ENCODE peak calls at places on chromosomes 5 and 9, in four cellular contexts. One of them, this sample, is unnamed.

GRCh38 chr5:60339691-60340191 is 360.2 kb downstream of the DEPDC1B start:
- DNase-seq in A549: no peak
- DNase-seq in coronary artery: peak
- DNase-seq in brain microvascular endothelial cell: no peak
- DNase-seq in this sample: peak

GRCh38 chr9:98973546-98973921 is 29.8 kb downstream of the COL15A1 start:
- DNase-seq in A549: no peak
- DNase-seq in coronary artery: no peak
- DNase-seq in brain microvascular endothelial cell: no peak
- DNase-seq in this sample: no peak

GRCh38 chr5:158115468-158115867 is 256.5 kb upstream of the CLINT1 start:
- DNase-seq in A549: no peak
- DNase-seq in coronary artery: no peak
- DNase-seq in brain microvascular endothelial cell: no peak
- DNase-seq in this sample: no peak

GRCh38 chr5:25090818-25091217 is 446.0 kb upstream of the CDH10 start:
- DNase-seq in A549: no peak
- DNase-seq in coronary artery: no peak
- DNase-seq in brain microvascular endothelial cell: no peak
- DNase-seq in this sample: no peak

GRCh38 chr5:92544567-92544966 is 1036.5 kb downstream of the NR2F1-AS1 start:
- DNase-seq in A549: no peak
- DNase-seq in coronary artery: no peak
- DNase-seq in brain microvascular endothelial cell: no peak
- DNase-seq in this sample: no peak

GRCh38 chr5:178193251-178193809 is 6.2 kb upstream of the GMCL2 start:
- DNase-seq in A549: no peak
- DNase-seq in coronary artery: no peak
- DNase-seq in brain microvascular endothelial cell: no peak
- DNase-seq in this sample: no peak

GRCh38 chr5:96083361-96083881 is 121.8 kb upstream of the ELL2 start:
- DNase-seq in A549: no peak
- DNase-seq in coronary artery: no peak
- DNase-seq in brain microvascular endothelial cell: no peak
- DNase-seq in this sample: no peak

GRCh38 chr5:11904270-11904906 is at the start of gene CTNND2:
- DNase-seq in A549: peak
- DNase-seq in coronary artery: no peak
- DNase-seq in brain microvascular endothelial cell: no peak
- DNase-seq in this sample: peak

GRCh38 chr9:96492993-96493531 is 43.1 kb downstream of the HABP4 start:
- DNase-seq in A549: no peak
- DNase-seq in coronary artery: no peak
- DNase-seq in brain microvascular endothelial cell: no peak
- DNase-seq in this sample: no peak

GRCh38 chr5:76664065-76664464 is 40.9 kb upstream of the F2RL2 start:
- DNase-seq in A549: no peak
- DNase-seq in coronary artery: no peak
- DNase-seq in brain microvascular endothelial cell: no peak
- DNase-seq in this sample: no peak

GRCh38 chr9:70410368-70410767 is 4.1 kb downstream of the KLF9 start:
- DNase-seq in A549: no peak
- DNase-seq in coronary artery: no peak
- DNase-seq in brain microvascular endothelial cell: no peak
- DNase-seq in this sample: no peak
- H3K27ac ChIP-seq in A549: no peak
- H3K27ac ChIP-seq in coronary artery: peak
- H3K27ac ChIP-seq in brain microvascular endothelial cell: peak
- H3K27ac ChIP-seq in this sample: peak

DNA sequence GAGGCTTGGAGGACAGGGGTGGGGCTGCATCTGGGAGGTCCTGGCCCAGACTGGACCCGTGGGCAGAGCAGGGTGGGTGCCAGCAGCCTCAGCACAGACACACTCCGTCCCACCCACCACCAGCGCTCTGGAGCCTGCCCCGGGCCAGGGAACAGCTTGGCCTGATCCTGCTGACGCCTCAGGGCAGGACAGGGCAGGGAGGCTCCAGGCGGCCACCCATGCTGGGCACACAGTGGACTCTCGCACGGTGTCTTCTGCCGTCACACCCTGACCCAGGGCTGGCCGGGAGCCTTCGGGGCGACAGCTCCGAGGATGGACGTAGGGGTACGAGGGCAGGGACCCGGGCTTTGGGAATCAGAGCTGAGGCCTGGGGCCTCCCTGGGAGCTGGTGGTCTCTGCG is 8.2 kb upstream of the PTGDS start:
- DNase-seq in A549: no peak
- DNase-seq in coronary artery: no peak
- DNase-seq in brain microvascular endothelial cell: no peak
- DNase-seq in this sample: no peak
- H3K27ac ChIP-seq in A549: no peak
- H3K27ac ChIP-seq in coronary artery: no peak
- H3K27ac ChIP-seq in brain microvascular endothelial cell: no peak
- H3K27ac ChIP-seq in this sample: no peak

DNA sequence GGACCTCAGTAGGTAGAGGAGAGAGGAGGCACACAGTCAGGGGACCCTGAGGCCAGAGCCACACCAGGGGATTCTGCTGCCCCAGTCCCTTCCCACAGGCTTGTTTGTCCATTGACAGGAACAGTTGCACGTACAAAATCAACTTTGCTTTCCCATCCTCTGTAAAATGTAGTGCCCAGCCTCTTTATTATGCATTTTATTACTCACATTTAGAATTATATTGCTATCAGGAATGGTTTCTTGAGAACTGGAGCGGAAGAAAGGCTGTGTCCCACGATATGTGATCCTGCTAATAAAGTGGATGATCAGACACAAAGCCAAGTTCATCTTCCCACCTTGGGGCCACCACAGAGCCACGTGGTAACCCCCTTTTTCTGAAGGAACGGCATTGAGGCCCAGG is 277.4 kb downstream of the FANCC start:
- DNase-seq in A549: no peak
- DNase-seq in coronary artery: no peak
- DNase-seq in brain microvascular endothelial cell: no peak
- DNase-seq in this sample: no peak
- H3K27ac ChIP-seq in A549: no peak
- H3K27ac ChIP-seq in coronary artery: peak
- H3K27ac ChIP-seq in brain microvascular endothelial cell: no peak
- H3K27ac ChIP-seq in this sample: peak

GRCh38 chr9:77891150-77891549 is 140.5 kb downstream of the GNAQ start:
- DNase-seq in A549: no peak
- DNase-seq in coronary artery: no peak
- DNase-seq in brain microvascular endothelial cell: no peak
- DNase-seq in this sample: no peak

GRCh38 chr9:77883846-77884771 is 147.5 kb downstream of the GNAQ start:
- DNase-seq in A549: no peak
- DNase-seq in coronary artery: no peak
- DNase-seq in brain microvascular endothelial cell: peak
- DNase-seq in this sample: no peak

GRCh38 chr9:77892171-77892570 is 139.4 kb downstream of the GNAQ start:
- DNase-seq in A549: no peak
- DNase-seq in coronary artery: no peak
- DNase-seq in brain microvascular endothelial cell: no peak
- DNase-seq in this sample: no peak

GRCh38 chr9:77885104-77885672 is 146.4 kb downstream of the GNAQ start:
- DNase-seq in A549: no peak
- DNase-seq in coronary artery: no peak
- DNase-seq in brain microvascular endothelial cell: no peak
- DNase-seq in this sample: no peak

DNA sequence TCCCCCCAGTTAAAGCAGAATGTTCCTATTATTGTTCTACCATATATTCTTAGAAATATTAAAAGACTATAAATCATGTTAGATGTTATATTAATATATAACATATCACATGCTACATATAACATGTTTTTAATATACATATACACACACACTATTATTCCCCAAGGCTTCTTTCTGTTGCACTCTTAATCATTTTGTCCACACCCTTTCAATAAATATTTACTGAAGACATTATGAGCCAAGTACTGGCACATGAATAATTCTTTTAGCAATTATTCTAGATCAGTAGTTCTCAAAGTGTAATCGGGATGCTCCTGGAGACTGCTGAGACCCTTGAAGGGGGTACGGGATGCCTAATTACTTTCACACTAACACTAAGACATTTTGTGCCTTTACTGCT is 144.0 kb downstream of the GNAQ start:
- DNase-seq in A549: no peak
- DNase-seq in coronary artery: no peak
- DNase-seq in brain microvascular endothelial cell: no peak
- DNase-seq in this sample: no peak
- H3K27ac ChIP-seq in A549: no peak
- H3K27ac ChIP-seq in coronary artery: no peak
- H3K27ac ChIP-seq in brain microvascular endothelial cell: no peak
- H3K27ac ChIP-seq in this sample: no peak

GRCh38 chr9:81772144-81772543 is 82.8 kb upstream of the TLE1 start:
- DNase-seq in A549: no peak
- DNase-seq in coronary artery: no peak
- DNase-seq in brain microvascular endothelial cell: no peak
- DNase-seq in this sample: no peak
- H3K27ac ChIP-seq in A549: no peak
- H3K27ac ChIP-seq in coronary artery: no peak
- H3K27ac ChIP-seq in brain microvascular endothelial cell: peak
- H3K27ac ChIP-seq in this sample: no peak

GRCh38 chr9:130119521-130120206 is 52.5 kb upstream of the NCS1 start:
- DNase-seq in A549: no peak
- DNase-seq in coronary artery: no peak
- DNase-seq in brain microvascular endothelial cell: no peak
- DNase-seq in this sample: no peak
- H3K27ac ChIP-seq in A549: no peak
- H3K27ac ChIP-seq in coronary artery: no peak
- H3K27ac ChIP-seq in brain microvascular endothelial cell: no peak
- H3K27ac ChIP-seq in this sample: no peak

GRCh38 chr9:129218918-129219317 is 40.9 kb upstream of the IER5L start:
- DNase-seq in A549: no peak
- DNase-seq in coronary artery: no peak
- DNase-seq in brain microvascular endothelial cell: no peak
- DNase-seq in this sample: no peak

GRCh38 chr9:129222691-129223218 is 44.7 kb upstream of the IER5L start:
- DNase-seq in A549: no peak
- DNase-seq in coronary artery: no peak
- DNase-seq in brain microvascular endothelial cell: no peak
- DNase-seq in this sample: no peak

GRCh38 chr9:129221979-129222635 is 44.0 kb upstream of the IER5L start:
- DNase-seq in A549: no peak
- DNase-seq in coronary artery: no peak
- DNase-seq in brain microvascular endothelial cell: no peak
- DNase-seq in this sample: no peak

GRCh38 chr9:129221233-129221632 is 43.2 kb upstream of the IER5L start:
- DNase-seq in A549: no peak
- DNase-seq in coronary artery: no peak
- DNase-seq in brain microvascular endothelial cell: no peak
- DNase-seq in this sample: no peak

DNA sequence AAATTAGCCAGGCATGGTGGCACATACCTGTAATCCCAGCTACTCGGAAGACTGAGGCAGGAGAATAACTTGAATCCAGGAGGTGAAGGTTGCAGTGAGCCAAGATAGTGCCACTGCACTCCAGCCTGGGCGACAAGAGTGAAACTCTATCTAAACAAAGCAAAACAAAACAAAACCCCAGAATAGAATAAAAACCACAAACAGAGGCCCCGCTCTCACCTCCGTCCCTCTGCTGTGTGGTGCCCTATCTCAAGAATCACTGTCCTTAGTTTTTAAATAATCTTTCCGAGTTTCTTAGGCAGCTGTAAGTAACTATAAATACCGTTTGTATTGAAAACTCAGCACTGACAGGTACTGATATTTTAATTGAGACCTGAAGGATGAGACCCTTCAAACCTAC is 42.7 kb upstream of the IER5L start:
- DNase-seq in A549: no peak
- DNase-seq in coronary artery: no peak
- DNase-seq in brain microvascular endothelial cell: no peak
- DNase-seq in this sample: no peak
- H3K27ac ChIP-seq in A549: no peak
- H3K27ac ChIP-seq in coronary artery: no peak
- H3K27ac ChIP-seq in brain microvascular endothelial cell: no peak
- H3K27ac ChIP-seq in this sample: no peak

GRCh38 chr5:139386039-139386438 is 2.9 kb upstream of the SLC23A1 start:
- DNase-seq in A549: no peak
- DNase-seq in coronary artery: no peak
- DNase-seq in brain microvascular endothelial cell: no peak
- DNase-seq in this sample: no peak
- H3K27ac ChIP-seq in A549: no peak
- H3K27ac ChIP-seq in coronary artery: no peak
- H3K27ac ChIP-seq in brain microvascular endothelial cell: no peak
- H3K27ac ChIP-seq in this sample: no peak

GRCh38 chr9:14306672-14307646 is 7.0 kb downstream of the NFIB start:
- DNase-seq in A549: no peak
- DNase-seq in coronary artery: no peak
- DNase-seq in brain microvascular endothelial cell: no peak
- DNase-seq in this sample: no peak
- H3K27ac ChIP-seq in A549: no peak
- H3K27ac ChIP-seq in coronary artery: peak
- H3K27ac ChIP-seq in brain microvascular endothelial cell: no peak
- H3K27ac ChIP-seq in this sample: peak

This sample was measured in substantia nigra.